ENCODE peak calls at places on chromosomes 5 and 9, in eight cellular contexts. A, G, F, B, S, Z, U and W are unnamed samples.

GRCh38 chr9:135157856-135158571 is 70.5 kb downstream of the OLFM1 start:
- DNase-seq in Z (no peak), U (no peak), F (no peak), G (no peak), A (no peak), B (no peak), S (no peak), W (no peak)

GRCh38 chr9:70639853-70640814 is 225.7 kb upstream of the KLF9 start:
- DNase-seq in A (peak), F (no peak), Z (no peak), B (no peak), U (no peak), G (no peak), S (peak), W (no peak)

GRCh38 chr9:134494905-134495304 is 146.7 kb upstream of the COL5A1 start:
- DNase-seq in U (no peak), B (peak), A (no peak), S (no peak), F (peak), Z (peak), G (peak), W (no peak)

GRCh38 chr5:140633081-140633471 is at the start of gene CD14:
- DNase-seq in F (no peak), A (peak), Z (peak), U (no peak), B (peak), S (peak), G (peak), W (peak)

GRCh38 chr5:98638701-98639100 is 134.8 kb upstream of the RGMB start:
- DNase-seq in G (no peak), S (no peak), U (no peak), B (no peak), F (no peak), Z (no peak), A (no peak), W (peak)

GRCh38 chr9:97900103-97900737 is 22.1 kb downstream of the TRMO start:
- DNase-seq in F (no peak), U (no peak), B (no peak), Z (no peak), G (no peak), A (no peak), S (no peak), W (no peak)

GRCh38 chr5:50702615-50703325 is 36.3 kb downstream of the PARP8 start:
- DNase-seq in Z (no peak), U (no peak), S (no peak), A (no peak), G (no peak), F (no peak), B (no peak), W (no peak)

GRCh38 chr5:945691-946541 is 53.2 kb downstream of the TRIP13 start:
- DNase-seq in B (peak), A (no peak), U (no peak), G (no peak), S (no peak), Z (no peak), F (no peak), W (no peak)

GRCh38 chr5:4487581-4487980 is 652.5 kb upstream of the ADAMTS16 start:
- DNase-seq in B (no peak), U (no peak), F (no peak), G (no peak), A (no peak), S (no peak), Z (no peak), W (no peak)

GRCh38 chr5:34706084-34706483 is 50.0 kb downstream of the RAI14 start:
- DNase-seq in F (no peak), S (no peak), G (no peak), U (no peak), Z (no peak), B (no peak), A (no peak), W (no peak)

GRCh38 chr9:74498616-74499095 is 1.5 kb downstream of the RORB start:
- DNase-seq in A (no peak), B (no peak), G (no peak), S (no peak), U (no peak), Z (no peak), F (no peak), W (no peak)

GRCh38 chr5:9924614-9925013 is 294.5 kb upstream of the TAS2R1 start:
- DNase-seq in Z (no peak), F (no peak), G (no peak), A (no peak), S (peak), U (peak), B (no peak), W (no peak)

DNA sequence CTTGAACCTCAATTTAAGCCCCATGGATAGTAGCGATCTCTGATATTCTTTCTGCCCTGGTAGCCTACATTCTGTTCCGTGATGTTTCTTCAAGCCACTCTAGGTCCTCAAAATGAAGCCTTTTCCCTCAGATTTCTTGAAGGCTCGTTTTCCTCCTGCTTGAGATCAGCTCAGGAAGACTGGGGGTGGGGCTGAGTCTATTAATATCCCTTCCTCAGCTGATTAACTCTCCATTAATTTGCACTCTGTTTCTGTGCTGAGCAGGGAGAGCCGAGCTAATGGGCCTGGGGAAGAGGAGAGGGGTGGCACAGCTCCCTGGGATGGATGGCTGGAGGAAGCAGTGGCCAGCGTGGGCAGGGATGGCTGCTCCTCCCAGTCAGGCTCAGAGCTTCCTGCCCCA is 93.2 kb downstream of the PPARGC1B start:
- DNase-seq in A (no peak), F (no peak), S (no peak), G (no peak), B (no peak), Z (no peak), U (no peak), W (no peak)
- H3K27ac ChIP-seq in A (no peak), F (peak), S (no peak), G (peak), B (no peak), Z (peak), U (no peak), W (peak)

GRCh38 chr5:115872447-115872846 is 30.7 kb downstream of the AP3S1 start:
- DNase-seq in A (no peak), S (no peak), F (no peak), G (no peak), U (no peak), B (no peak), Z (no peak), W (no peak)

GRCh38 chr5:115875447-115875846 is 33.7 kb downstream of the AP3S1 start:
- DNase-seq in A (no peak), B (no peak), F (no peak), S (no peak), Z (no peak), U (no peak), G (no peak), W (no peak)

GRCh38 chr5:115869256-115869655 is 27.5 kb downstream of the AP3S1 start:
- DNase-seq in B (no peak), S (no peak), F (no peak), U (no peak), G (no peak), A (no peak), Z (no peak), W (no peak)

GRCh38 chr5:115873392-115873791 is 31.7 kb downstream of the AP3S1 start:
- DNase-seq in A (no peak), U (no peak), Z (no peak), S (no peak), F (no peak), B (no peak), G (no peak), W (no peak)
- H3K4me3 ChIP-seq in A (no peak), U (no peak), Z (no peak), S (no peak), F (no peak), B (no peak), G (no peak), W (no peak)

GRCh38 chr9:130849356-130849755 is 14.3 kb downstream of the ABL1 start:
- DNase-seq in A (no peak), Z (no peak), B (peak), S (no peak), U (no peak), G (no peak), F (no peak), W (no peak)
- TF ChIP-seq EP300 in A (no peak), Z (no peak), B (no peak), S (no peak), U (no peak), G (no peak), F (no peak), W (no peak)

DNA sequence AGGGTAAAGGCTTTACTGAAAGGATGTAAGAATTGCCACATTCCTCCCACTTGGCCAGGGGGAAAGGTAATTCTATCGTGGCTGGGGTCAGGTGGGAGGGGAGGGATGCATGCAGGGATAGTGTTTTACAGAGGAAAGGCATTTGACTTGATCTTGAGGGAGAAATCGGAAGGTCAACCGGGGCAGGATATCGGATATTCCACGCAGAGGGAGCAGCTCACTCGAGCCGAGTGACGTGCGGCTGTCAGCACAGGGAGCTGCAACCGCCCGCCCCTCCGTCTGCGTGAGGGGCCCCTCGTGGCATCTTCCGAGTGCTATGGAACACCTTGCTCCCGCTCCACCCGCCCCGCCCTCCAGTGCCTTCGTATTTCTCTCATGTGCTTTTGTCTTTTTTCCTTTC is 63.4 kb upstream of the ADAMTS2 start:
- DNase-seq in U (no peak), B (no peak), Z (no peak), G (no peak), F (no peak), S (no peak), A (no peak), W (no peak)
- H3K27ac ChIP-seq in U (no peak), B (no peak), Z (no peak), G (no peak), F (no peak), S (no peak), A (no peak), W (no peak)

DNA sequence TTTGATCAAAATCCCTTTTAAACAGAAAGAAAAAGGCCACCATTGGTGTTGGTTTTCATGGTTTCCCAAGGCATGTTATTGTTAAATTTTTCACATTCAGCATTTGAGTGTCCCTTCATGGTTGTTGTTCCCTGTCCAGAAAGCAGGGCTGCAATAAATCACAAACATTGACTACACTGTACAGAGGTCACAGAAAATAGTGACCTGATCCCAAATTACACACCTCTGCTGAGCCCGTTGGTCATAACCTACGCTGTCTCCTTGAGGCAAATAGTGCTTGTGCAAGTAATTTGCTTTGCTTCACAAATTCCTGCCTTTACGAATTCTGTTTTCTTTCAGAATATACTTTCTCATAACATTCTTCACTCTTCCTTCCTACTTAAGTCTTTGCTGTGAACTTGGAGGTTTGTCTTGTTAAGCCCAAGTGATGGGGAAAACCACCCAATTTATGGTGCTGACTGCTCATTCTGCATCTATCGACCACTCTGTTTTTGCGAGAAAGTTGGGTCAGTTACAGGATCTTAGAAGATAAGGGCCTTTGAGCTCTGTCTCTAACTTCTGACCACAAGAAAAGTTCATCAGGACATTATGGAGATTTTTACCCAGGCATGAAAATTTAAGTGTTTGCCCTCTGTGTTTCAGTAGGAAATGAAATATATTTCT is 16.0 kb downstream of the PIK3R1 start:
- DNase-seq in U (no peak), A (no peak), B (no peak), S (no peak), Z (no peak), F (no peak), G (no peak), W (no peak)
- H3K4me3 ChIP-seq in U (no peak), A (no peak), B (no peak), S (no peak), Z (no peak), F (peak), G (no peak), W (no peak)

GRCh38 chr5:65213921-65214525 is 267.7 kb downstream of the ADAMTS6 start:
- DNase-seq in U (no peak), A (peak), B (no peak), F (no peak), Z (peak), G (no peak), S (peak), W (no peak)
- TF ChIP-seq EP300 in U (no peak), A (no peak), B (no peak), F (no peak), Z (no peak), G (no peak), S (no peak), W (no peak)

DNA sequence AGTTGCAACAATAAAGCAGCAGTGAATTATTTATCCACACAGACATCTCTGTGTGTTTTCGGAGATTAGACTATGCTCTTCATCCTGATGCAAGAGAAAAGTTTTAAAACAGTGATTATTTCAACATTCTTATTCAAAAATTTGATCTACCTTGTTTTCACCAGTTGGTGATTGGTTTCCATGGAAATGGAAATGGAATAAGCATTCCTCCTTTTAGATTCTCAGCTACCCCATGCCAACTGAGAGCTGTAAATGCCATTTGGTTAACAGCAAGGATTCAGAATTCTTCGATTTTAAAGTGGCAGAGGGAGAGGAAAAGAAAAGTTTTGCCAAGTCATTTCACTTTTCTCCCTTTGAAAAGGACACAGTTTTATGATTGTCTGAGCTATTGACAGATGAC is 154.7 kb downstream of the PCSK5 start:
- DNase-seq in U (no peak), A (no peak), F (no peak), G (no peak), Z (no peak), S (no peak), B (no peak), W (no peak)
- H3K27ac ChIP-seq in U (no peak), A (no peak), F (no peak), G (no peak), Z (peak), S (no peak), B (no peak), W (no peak)

GRCh38 chr5:181221792-181222629 is 1.1 kb upstream of the TRIM41 start:
- DNase-seq in B (peak), G (peak), S (peak), F (peak), U (peak), Z (peak), A (peak), W (peak)

GRCh38 chr5:181222630-181223040 is 446 bp upstream of the TRIM41 start:
- DNase-seq in Z (no peak), B (no peak), S (no peak), F (no peak), A (no peak), G (no peak), U (no peak), W (no peak)

GRCh38 chr5:181220178-181220515 is 2.9 kb upstream of the TRIM41 start:
- DNase-seq in Z (no peak), G (no peak), U (no peak), A (no peak), S (no peak), B (no peak), F (no peak), W (no peak)

GRCh38 chr5:181219262-181220177 is 3.6 kb upstream of the TRIM41 start:
- DNase-seq in S (no peak), U (no peak), B (no peak), F (no peak), Z (no peak), G (no peak), A (no peak), W (no peak)

DNA sequence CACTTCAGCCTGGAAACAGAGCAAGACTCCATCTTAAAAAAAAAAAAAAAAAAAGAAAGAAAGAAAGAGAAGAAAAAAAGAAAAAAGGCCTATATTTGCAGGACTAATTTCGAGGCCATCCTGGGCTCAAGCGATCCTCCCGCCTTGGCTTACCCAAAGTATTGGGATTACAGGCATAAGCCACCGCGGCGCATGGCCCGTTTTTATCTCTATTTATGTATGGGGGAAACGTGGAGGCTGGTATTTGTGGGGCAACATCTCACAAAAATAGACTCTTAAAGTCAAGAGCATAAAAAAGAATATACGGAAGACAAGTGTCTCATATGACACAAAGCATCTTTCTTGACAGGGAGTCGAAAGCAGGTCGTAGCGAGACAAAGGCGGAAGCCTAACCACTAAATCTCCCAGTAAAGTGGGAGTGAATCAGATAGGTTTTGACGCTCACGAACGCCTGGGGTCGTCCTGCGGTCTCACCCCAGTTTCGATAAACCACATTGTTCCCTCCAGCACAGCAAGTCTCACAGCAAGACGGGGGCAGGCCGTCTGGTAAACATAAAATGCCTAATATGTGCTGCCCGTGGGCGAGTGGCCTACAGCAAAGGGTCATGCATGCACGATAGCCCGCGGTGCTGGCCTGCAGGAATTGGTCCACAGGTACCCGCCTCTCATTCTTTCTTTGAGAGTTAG is 1.8 kb upstream of the TRIM41 start:
- DNase-seq in F (no peak), B (no peak), A (no peak), G (no peak), U (peak), S (no peak), Z (peak), W (peak)
- H3K4me3 ChIP-seq in F (peak), B (peak), A (peak), G (no peak), U (peak), S (peak), Z (no peak), W (no peak)

GRCh38 chr9:95609426-95609825 is 92.7 kb upstream of the PTCH1 start:
- DNase-seq in U (no peak), A (no peak), Z (no peak), B (no peak), F (no peak), S (no peak), G (no peak), W (no peak)
- TF ChIP-seq EP300 in U (no peak), A (no peak), Z (no peak), B (no peak), F (no peak), S (no peak), G (no peak), W (no peak)